ENCODE peak calls at places on chromosome 14, in six cellular contexts. W, H, G, V, X and M are unnamed samples.

GRCh38 chr14:99468836-99469592 is 11.6 kb downstream of the SETD3 start:
- DNase-seq in W (no peak), H (no peak), G (no peak), V (no peak), X (no peak), M (no peak)

GRCh38 chr14:90235179-90235976 is 21.0 kb upstream of the PSMC1 start:
- DNase-seq in W (no peak), H (peak; percentile 42), G (peak; percentile 51), V (peak; percentile 21), X (no peak), M (no peak)

GRCh38 chr14:90641111-90642010 is 174.9 kb downstream of the TTC7B start:
- DNase-seq in W (no peak), H (no peak), G (no peak), V (no peak), X (no peak), M (no peak)

GRCh38 chr14:23149745-23150144 is 30.7 kb upstream of the CEBPE start:
- DNase-seq in W (no peak), H (no peak), G (no peak), V (no peak), X (no peak), M (no peak)

GRCh38 chr14:91884664-91885063 is 17.3 kb upstream of the TC2N start:
- DNase-seq in W (no peak), H (no peak), G (no peak), V (no peak), X (no peak), M (no peak)

GRCh38 chr14:37584211-37585100 is 10.6 kb downstream of the FOXA1 start:
- DNase-seq in W (no peak), H (no peak), G (no peak), V (no peak), X (no peak), M (no peak)

GRCh38 chr14:103130017-103130764 is 6.9 kb downstream of the TNFAIP2 start:
- DNase-seq in W (no peak), H (no peak), G (no peak), V (no peak), X (no peak), M (no peak)

GRCh38 chr14:81511110-81511900 is 22.3 kb downstream of the SEL1L start:
- DNase-seq in W (no peak), H (no peak), G (no peak), V (no peak), X (no peak), M (no peak)

GRCh38 chr14:77474763-77475162 is 16.9 kb downstream of the AHSA1 start:
- DNase-seq in W (no peak), H (no peak), G (no peak), V (no peak), X (no peak), M (no peak)

GRCh38 chr14:24272442-24272841 is 1.0 kb upstream of the RABGGTA start:
- DNase-seq in W (no peak), H (no peak), G (no peak), V (no peak), X (no peak), M (no peak)

GRCh38 chr14:95431199-95432145 is 85.0 kb downstream of the SYNE3 start:
- DNase-seq in W (no peak), H (no peak), G (no peak), V (no peak), X (no peak), M (no peak)